ENCODE peak calls at places on chromosomes 2 and 18, in seven cellular contexts. One of them, this sample, is unnamed.

GRCh38 chr2:19738707-19739106 is 163.1 kb downstream of the TTC32 start:
- DNase-seq in stimulated activated CD8-positive, alpha-beta memory T cell treated with anti-CD3 and anti-CD28 coated beads, Interleukin-15, amount 100 ng/mL, for 1 hour: no peak
- DNase-seq in thoracic aorta: no peak
- DNase-seq in mucosa of descending colon: no peak
- DNase-seq in GM12865: no peak
- DNase-seq in immature natural killer cell: no peak
- DNase-seq in spleen: no peak
- DNase-seq in this sample: no peak

GRCh38 chr2:41698787-41699422 is 348.9 kb upstream of the PKDCC start:
- DNase-seq in thoracic aorta: no peak
- DNase-seq in GM12865: peak
- DNase-seq in spleen: no peak
- DNase-seq in mucosa of descending colon: peak
- DNase-seq in immature natural killer cell: peak
- DNase-seq in stimulated activated CD8-positive, alpha-beta memory T cell treated with anti-CD3 and anti-CD28 coated beads, Interleukin-15, amount 100 ng/mL, for 1 hour: no peak
- DNase-seq in this sample: no peak

GRCh38 chr2:217916504-217917254 is 86.1 kb downstream of the TNS1 start:
- DNase-seq in mucosa of descending colon: no peak
- DNase-seq in spleen: no peak
- DNase-seq in GM12865: no peak
- DNase-seq in thoracic aorta: no peak
- DNase-seq in stimulated activated CD8-positive, alpha-beta memory T cell treated with anti-CD3 and anti-CD28 coated beads, Interleukin-15, amount 100 ng/mL, for 1 hour: no peak
- DNase-seq in immature natural killer cell: no peak
- DNase-seq in this sample: no peak

GRCh38 chr18:1436199-1436598 is 531.5 kb downstream of the ADCYAP1 start:
- DNase-seq in GM12865: no peak
- DNase-seq in spleen: no peak
- DNase-seq in stimulated activated CD8-positive, alpha-beta memory T cell treated with anti-CD3 and anti-CD28 coated beads, Interleukin-15, amount 100 ng/mL, for 1 hour: no peak
- DNase-seq in mucosa of descending colon: no peak
- DNase-seq in thoracic aorta: no peak
- DNase-seq in immature natural killer cell: no peak
- DNase-seq in this sample: no peak

GRCh38 chr2:20352230-20353216 is 1.9 kb upstream of the PUM2 start:
- DNase-seq in stimulated activated CD8-positive, alpha-beta memory T cell treated with anti-CD3 and anti-CD28 coated beads, Interleukin-15, amount 100 ng/mL, for 1 hour: no peak
- DNase-seq in GM12865: peak
- DNase-seq in immature natural killer cell: no peak
- DNase-seq in thoracic aorta: no peak
- DNase-seq in mucosa of descending colon: no peak
- DNase-seq in spleen: no peak
- DNase-seq in this sample: no peak

GRCh38 chr2:222120933-222121332 is 177.9 kb downstream of the PAX3 start:
- DNase-seq in spleen: no peak
- DNase-seq in mucosa of descending colon: no peak
- DNase-seq in GM12865: no peak
- DNase-seq in thoracic aorta: no peak
- DNase-seq in immature natural killer cell: no peak
- DNase-seq in stimulated activated CD8-positive, alpha-beta memory T cell treated with anti-CD3 and anti-CD28 coated beads, Interleukin-15, amount 100 ng/mL, for 1 hour: no peak
- DNase-seq in this sample: no peak

GRCh38 chr2:33671198-33671597 is 72.1 kb upstream of the FAM98A start:
- DNase-seq in immature natural killer cell: no peak
- DNase-seq in mucosa of descending colon: no peak
- DNase-seq in stimulated activated CD8-positive, alpha-beta memory T cell treated with anti-CD3 and anti-CD28 coated beads, Interleukin-15, amount 100 ng/mL, for 1 hour: no peak
- DNase-seq in GM12865: no peak
- DNase-seq in thoracic aorta: no peak
- DNase-seq in spleen: no peak
- DNase-seq in this sample: no peak

GRCh38 chr2:11749646-11750349 is 3.4 kb downstream of the LPIN1 start:
- DNase-seq in thoracic aorta: no peak
- DNase-seq in spleen: peak
- DNase-seq in GM12865: peak
- DNase-seq in mucosa of descending colon: no peak
- DNase-seq in immature natural killer cell: peak
- DNase-seq in stimulated activated CD8-positive, alpha-beta memory T cell treated with anti-CD3 and anti-CD28 coated beads, Interleukin-15, amount 100 ng/mL, for 1 hour: no peak
- DNase-seq in this sample: no peak

GRCh38 chr2:149094217-149095015 is 55.9 kb downstream of the LYPD6B start:
- DNase-seq in immature natural killer cell: no peak
- DNase-seq in GM12865: no peak
- DNase-seq in spleen: no peak
- DNase-seq in mucosa of descending colon: no peak
- DNase-seq in stimulated activated CD8-positive, alpha-beta memory T cell treated with anti-CD3 and anti-CD28 coated beads, Interleukin-15, amount 100 ng/mL, for 1 hour: no peak
- DNase-seq in thoracic aorta: no peak
- DNase-seq in this sample: no peak

GRCh38 chr18:50816767-50817166 is 3.0 kb downstream of the MRO start:
- DNase-seq in stimulated activated CD8-positive, alpha-beta memory T cell treated with anti-CD3 and anti-CD28 coated beads, Interleukin-15, amount 100 ng/mL, for 1 hour: no peak
- DNase-seq in thoracic aorta: no peak
- DNase-seq in GM12865: peak
- DNase-seq in mucosa of descending colon: no peak
- DNase-seq in spleen: no peak
- DNase-seq in immature natural killer cell: no peak
- DNase-seq in this sample: no peak

GRCh38 chr2:190468814-190469569 is 60.8 kb downstream of the MFSD6 start:
- DNase-seq in GM12865: peak
- DNase-seq in thoracic aorta: peak
- DNase-seq in spleen: no peak
- DNase-seq in stimulated activated CD8-positive, alpha-beta memory T cell treated with anti-CD3 and anti-CD28 coated beads, Interleukin-15, amount 100 ng/mL, for 1 hour: no peak
- DNase-seq in immature natural killer cell: no peak
- DNase-seq in mucosa of descending colon: peak
- DNase-seq in this sample: no peak

GRCh38 chr2:15748736-15749323 is 157.2 kb downstream of the DDX1 start:
- DNase-seq in mucosa of descending colon: peak
- DNase-seq in thoracic aorta: no peak
- DNase-seq in stimulated activated CD8-positive, alpha-beta memory T cell treated with anti-CD3 and anti-CD28 coated beads, Interleukin-15, amount 100 ng/mL, for 1 hour: no peak
- DNase-seq in immature natural killer cell: no peak
- DNase-seq in spleen: no peak
- DNase-seq in GM12865: peak
- DNase-seq in this sample: no peak

GRCh38 chr2:105546623-105546964 is 147.7 kb upstream of the FHL2 start:
- DNase-seq in mucosa of descending colon: no peak
- DNase-seq in thoracic aorta: no peak
- DNase-seq in spleen: no peak
- DNase-seq in immature natural killer cell: no peak
- DNase-seq in GM12865: no peak
- DNase-seq in stimulated activated CD8-positive, alpha-beta memory T cell treated with anti-CD3 and anti-CD28 coated beads, Interleukin-15, amount 100 ng/mL, for 1 hour: no peak
- DNase-seq in this sample: no peak

GRCh38 chr2:31386648-31387047 is 27.9 kb downstream of the XDH start:
- DNase-seq in immature natural killer cell: no peak
- DNase-seq in mucosa of descending colon: no peak
- DNase-seq in thoracic aorta: no peak
- DNase-seq in GM12865: no peak
- DNase-seq in spleen: no peak
- DNase-seq in stimulated activated CD8-positive, alpha-beta memory T cell treated with anti-CD3 and anti-CD28 coated beads, Interleukin-15, amount 100 ng/mL, for 1 hour: no peak
- DNase-seq in this sample: no peak

GRCh38 chr2:23636412-23636811 is 251.4 kb downstream of the KLHL29 start:
- DNase-seq in GM12865: no peak
- DNase-seq in mucosa of descending colon: no peak
- DNase-seq in stimulated activated CD8-positive, alpha-beta memory T cell treated with anti-CD3 and anti-CD28 coated beads, Interleukin-15, amount 100 ng/mL, for 1 hour: no peak
- DNase-seq in immature natural killer cell: no peak
- DNase-seq in spleen: peak
- DNase-seq in thoracic aorta: no peak
- DNase-seq in this sample: no peak

GRCh38 chr2:42147641-42148274 is 21.4 kb upstream of the EML4 start:
- DNase-seq in thoracic aorta: no peak
- DNase-seq in immature natural killer cell: no peak
- DNase-seq in stimulated activated CD8-positive, alpha-beta memory T cell treated with anti-CD3 and anti-CD28 coated beads, Interleukin-15, amount 100 ng/mL, for 1 hour: no peak
- DNase-seq in mucosa of descending colon: no peak
- DNase-seq in GM12865: no peak
- DNase-seq in spleen: no peak
- DNase-seq in this sample: no peak

GRCh38 chr2:199118701-199119241 is 339.0 kb downstream of the SATB2 start:
- DNase-seq in mucosa of descending colon: no peak
- DNase-seq in spleen: no peak
- DNase-seq in immature natural killer cell: no peak
- DNase-seq in stimulated activated CD8-positive, alpha-beta memory T cell treated with anti-CD3 and anti-CD28 coated beads, Interleukin-15, amount 100 ng/mL, for 1 hour: no peak
- DNase-seq in thoracic aorta: no peak
- DNase-seq in GM12865: no peak
- DNase-seq in this sample: no peak

GRCh38 chr2:46562451-46562841 is 83.1 kb downstream of the TMEM247 start:
- DNase-seq in GM12865: no peak
- DNase-seq in spleen: no peak
- DNase-seq in immature natural killer cell: no peak
- DNase-seq in thoracic aorta: no peak
- DNase-seq in mucosa of descending colon: no peak
- DNase-seq in stimulated activated CD8-positive, alpha-beta memory T cell treated with anti-CD3 and anti-CD28 coated beads, Interleukin-15, amount 100 ng/mL, for 1 hour: no peak
- DNase-seq in this sample: no peak

GRCh38 chr2:43609304-43609883 is 13.6 kb upstream of the THADA start:
- DNase-seq in mucosa of descending colon: no peak
- DNase-seq in spleen: no peak
- DNase-seq in GM12865: peak
- DNase-seq in immature natural killer cell: peak
- DNase-seq in thoracic aorta: no peak
- DNase-seq in stimulated activated CD8-positive, alpha-beta memory T cell treated with anti-CD3 and anti-CD28 coated beads, Interleukin-15, amount 100 ng/mL, for 1 hour: no peak
- DNase-seq in this sample: no peak

GRCh38 chr2:98472132-98472650 is 27.5 kb downstream of the INPP4A start:
- DNase-seq in stimulated activated CD8-positive, alpha-beta memory T cell treated with anti-CD3 and anti-CD28 coated beads, Interleukin-15, amount 100 ng/mL, for 1 hour: no peak
- DNase-seq in spleen: peak
- DNase-seq in GM12865: no peak
- DNase-seq in mucosa of descending colon: no peak
- DNase-seq in immature natural killer cell: no peak
- DNase-seq in thoracic aorta: no peak
- DNase-seq in this sample: no peak

GRCh38 chr2:58973831-58974281 is 732.7 kb upstream of the FANCL start:
- DNase-seq in mucosa of descending colon: no peak
- DNase-seq in spleen: no peak
- DNase-seq in immature natural killer cell: no peak
- DNase-seq in GM12865: no peak
- DNase-seq in stimulated activated CD8-positive, alpha-beta memory T cell treated with anti-CD3 and anti-CD28 coated beads, Interleukin-15, amount 100 ng/mL, for 1 hour: no peak
- DNase-seq in thoracic aorta: no peak
- DNase-seq in this sample: no peak

GRCh38 chr18:76823574-76823973 is 1.2 kb downstream of the ZNF236 start:
- DNase-seq in mucosa of descending colon: peak
- DNase-seq in GM12865: peak
- DNase-seq in stimulated activated CD8-positive, alpha-beta memory T cell treated with anti-CD3 and anti-CD28 coated beads, Interleukin-15, amount 100 ng/mL, for 1 hour: no peak
- DNase-seq in immature natural killer cell: no peak
- DNase-seq in thoracic aorta: no peak
- DNase-seq in spleen: peak
- DNase-seq in this sample: no peak

GRCh38 chr18:21391074-21391673 is 149.1 kb downstream of the GREB1L start:
- DNase-seq in spleen: no peak
- DNase-seq in GM12865: peak
- DNase-seq in stimulated activated CD8-positive, alpha-beta memory T cell treated with anti-CD3 and anti-CD28 coated beads, Interleukin-15, amount 100 ng/mL, for 1 hour: no peak
- DNase-seq in immature natural killer cell: no peak
- DNase-seq in thoracic aorta: no peak
- DNase-seq in mucosa of descending colon: no peak
- DNase-seq in this sample: no peak

GRCh38 chr2:43324589-43325447 is 98.4 kb upstream of the ZFP36L2 start:
- DNase-seq in spleen: no peak
- DNase-seq in stimulated activated CD8-positive, alpha-beta memory T cell treated with anti-CD3 and anti-CD28 coated beads, Interleukin-15, amount 100 ng/mL, for 1 hour: no peak
- DNase-seq in mucosa of descending colon: no peak
- DNase-seq in GM12865: no peak
- DNase-seq in thoracic aorta: no peak
- DNase-seq in immature natural killer cell: no peak
- DNase-seq in this sample: no peak

GRCh38 chr2:162582357-162582798 is 238.4 kb downstream of the GCA start:
- DNase-seq in thoracic aorta: no peak
- DNase-seq in immature natural killer cell: no peak
- DNase-seq in spleen: no peak
- DNase-seq in stimulated activated CD8-positive, alpha-beta memory T cell treated with anti-CD3 and anti-CD28 coated beads, Interleukin-15, amount 100 ng/mL, for 1 hour: no peak
- DNase-seq in GM12865: no peak
- DNase-seq in mucosa of descending colon: peak
- DNase-seq in this sample: no peak

GRCh38 chr2:237624565-237624964 is 2.8 kb upstream of the LRRFIP1 start:
- DNase-seq in immature natural killer cell: no peak
- DNase-seq in spleen: no peak
- DNase-seq in thoracic aorta: no peak
- DNase-seq in stimulated activated CD8-positive, alpha-beta memory T cell treated with anti-CD3 and anti-CD28 coated beads, Interleukin-15, amount 100 ng/mL, for 1 hour: no peak
- DNase-seq in mucosa of descending colon: no peak
- DNase-seq in GM12865: peak
- DNase-seq in this sample: no peak

GRCh38 chr2:218501665-218502064 is 66.5 kb downstream of the USP37 start:
- DNase-seq in spleen: no peak
- DNase-seq in GM12865: no peak
- DNase-seq in thoracic aorta: no peak
- DNase-seq in mucosa of descending colon: no peak
- DNase-seq in immature natural killer cell: no peak
- DNase-seq in stimulated activated CD8-positive, alpha-beta memory T cell treated with anti-CD3 and anti-CD28 coated beads, Interleukin-15, amount 100 ng/mL, for 1 hour: no peak
- DNase-seq in this sample: no peak

GRCh38 chr18:35753306-35753910 is 171.9 kb downstream of the GALNT1 start:
- DNase-seq in stimulated activated CD8-positive, alpha-beta memory T cell treated with anti-CD3 and anti-CD28 coated beads, Interleukin-15, amount 100 ng/mL, for 1 hour: no peak
- DNase-seq in spleen: no peak
- DNase-seq in immature natural killer cell: no peak
- DNase-seq in GM12865: no peak
- DNase-seq in thoracic aorta: no peak
- DNase-seq in mucosa of descending colon: no peak
- DNase-seq in this sample: no peak

GRCh38 chr2:105437708-105438103 is 38.9 kb upstream of the FHL2 start:
- DNase-seq in mucosa of descending colon: no peak
- DNase-seq in thoracic aorta: no peak
- DNase-seq in spleen: no peak
- DNase-seq in stimulated activated CD8-positive, alpha-beta memory T cell treated with anti-CD3 and anti-CD28 coated beads, Interleukin-15, amount 100 ng/mL, for 1 hour: no peak
- DNase-seq in immature natural killer cell: no peak
- DNase-seq in GM12865: no peak
- DNase-seq in this sample: no peak

GRCh38 chr18:39770399-39770798 is 2184.6 kb upstream of the PIK3C3 start:
- DNase-seq in stimulated activated CD8-positive, alpha-beta memory T cell treated with anti-CD3 and anti-CD28 coated beads, Interleukin-15, amount 100 ng/mL, for 1 hour: no peak
- DNase-seq in immature natural killer cell: no peak
- DNase-seq in GM12865: no peak
- DNase-seq in mucosa of descending colon: no peak
- DNase-seq in thoracic aorta: no peak
- DNase-seq in spleen: no peak
- DNase-seq in this sample: no peak

GRCh38 chr2:44975571-44976450 is 33.4 kb downstream of the SIX2 start:
- DNase-seq in GM12865: peak
- DNase-seq in immature natural killer cell: no peak
- DNase-seq in thoracic aorta: no peak
- DNase-seq in spleen: no peak
- DNase-seq in stimulated activated CD8-positive, alpha-beta memory T cell treated with anti-CD3 and anti-CD28 coated beads, Interleukin-15, amount 100 ng/mL, for 1 hour: no peak
- DNase-seq in mucosa of descending colon: no peak
- DNase-seq in this sample: no peak

GRCh38 chr2:17894551-17894950 is 16.1 kb downstream of the KCNS3 start:
- DNase-seq in thoracic aorta: no peak
- DNase-seq in stimulated activated CD8-positive, alpha-beta memory T cell treated with anti-CD3 and anti-CD28 coated beads, Interleukin-15, amount 100 ng/mL, for 1 hour: no peak
- DNase-seq in immature natural killer cell: no peak
- DNase-seq in mucosa of descending colon: no peak
- DNase-seq in spleen: no peak
- DNase-seq in GM12865: no peak
- DNase-seq in this sample: no peak

GRCh38 chr2:237319887-237320286 is 94.1 kb downstream of the COL6A3 start:
- DNase-seq in thoracic aorta: no peak
- DNase-seq in mucosa of descending colon: no peak
- DNase-seq in spleen: no peak
- DNase-seq in GM12865: no peak
- DNase-seq in immature natural killer cell: no peak
- DNase-seq in stimulated activated CD8-positive, alpha-beta memory T cell treated with anti-CD3 and anti-CD28 coated beads, Interleukin-15, amount 100 ng/mL, for 1 hour: no peak
- DNase-seq in this sample: no peak

GRCh38 chr2:231050018-231050901 is 6.4 kb upstream of the PSMD1 start:
- DNase-seq in immature natural killer cell: peak
- DNase-seq in thoracic aorta: no peak
- DNase-seq in spleen: no peak
- DNase-seq in GM12865: no peak
- DNase-seq in mucosa of descending colon: peak
- DNase-seq in stimulated activated CD8-positive, alpha-beta memory T cell treated with anti-CD3 and anti-CD28 coated beads, Interleukin-15, amount 100 ng/mL, for 1 hour: no peak
- DNase-seq in this sample: no peak

GRCh38 chr2:9552491-9553178 is 3.0 kb downstream of the ADAM17 start:
- DNase-seq in spleen: no peak
- DNase-seq in immature natural killer cell: no peak
- DNase-seq in thoracic aorta: no peak
- DNase-seq in GM12865: peak
- DNase-seq in mucosa of descending colon: no peak
- DNase-seq in stimulated activated CD8-positive, alpha-beta memory T cell treated with anti-CD3 and anti-CD28 coated beads, Interleukin-15, amount 100 ng/mL, for 1 hour: no peak
- DNase-seq in this sample: no peak

GRCh38 chr2:119487434-119488244 is 36.6 kb downstream of the SCTR start:
- DNase-seq in stimulated activated CD8-positive, alpha-beta memory T cell treated with anti-CD3 and anti-CD28 coated beads, Interleukin-15, amount 100 ng/mL, for 1 hour: no peak
- DNase-seq in thoracic aorta: no peak
- DNase-seq in spleen: no peak
- DNase-seq in GM12865: no peak
- DNase-seq in immature natural killer cell: no peak
- DNase-seq in mucosa of descending colon: peak
- DNase-seq in this sample: no peak

GRCh38 chr2:106581276-106581675 is 94.1 kb downstream of the CD8B2 start:
- DNase-seq in thoracic aorta: no peak
- DNase-seq in GM12865: no peak
- DNase-seq in spleen: no peak
- DNase-seq in mucosa of descending colon: no peak
- DNase-seq in immature natural killer cell: no peak
- DNase-seq in stimulated activated CD8-positive, alpha-beta memory T cell treated with anti-CD3 and anti-CD28 coated beads, Interleukin-15, amount 100 ng/mL, for 1 hour: no peak
- DNase-seq in this sample: no peak

GRCh38 chr2:237866119-237866621 is 6.7 kb downstream of the RAMP1 start:
- DNase-seq in stimulated activated CD8-positive, alpha-beta memory T cell treated with anti-CD3 and anti-CD28 coated beads, Interleukin-15, amount 100 ng/mL, for 1 hour: no peak
- DNase-seq in mucosa of descending colon: no peak
- DNase-seq in immature natural killer cell: no peak
- DNase-seq in spleen: peak
- DNase-seq in thoracic aorta: no peak
- DNase-seq in GM12865: no peak
- DNase-seq in this sample: no peak

This sample was measured in T-helper 17 cell.